ENCODE peak calls at places on chromosome 9, in five cellular contexts. T is fibroblast of lung, H is uterus, M is right lobe of liver, A is heart right ventricle. K is an unnamed sample. For H3K4me1 and H3K36me3, the result is how much of the 10 kb centered on the place peaks cover.

GRCh38 chr9:99231708-99232107 is 9.6 kb downstream of the SEC61B start:
- DNase-seq in T (peak), H (no peak), M (no peak), A (no peak), K (peak)

GRCh38 chr9:97788763-97789663 is 64.0 kb upstream of the FOXE1 start:
- DNase-seq in T (no peak), H (no peak), M (peak), A (no peak), K (no peak)

GRCh38 chr9:18385676-18386075 is 88.3 kb upstream of the ADAMTSL1 start:
- DNase-seq in T (no peak), H (no peak), M (no peak), A (no peak), K (no peak)

GRCh38 chr9:69253057-69253456 is 72.0 kb upstream of the ENTREP1 start:
- DNase-seq in T (peak), H (no peak), M (no peak), A (no peak), K (no peak)

GRCh38 chr9:79661926-79662552 is 90.3 kb downstream of the TLE4 start:
- DNase-seq in T (no peak), H (no peak), M (no peak), A (no peak), K (no peak)

GRCh38 chr9:9892217-9892616 is 720.6 kb downstream of the PTPRD start:
- DNase-seq in T (no peak), H (no peak), M (no peak), A (no peak), K (no peak)

GRCh38 chr9:79858509-79858908 is 286.7 kb downstream of the TLE4 start:
- DNase-seq in T (peak), H (no peak), M (no peak), A (no peak), K (no peak)

GRCh38 chr9:69452110-69452780 is 127.2 kb downstream of the ENTREP1 start:
- DNase-seq in T (no peak), H (no peak), M (no peak), A (no peak), K (no peak)

GRCh38 chr9:37293664-37294524 is 128.6 kb upstream of the GRHPR start:
- DNase-seq in T (peak), H (no peak), M (no peak), A (no peak), K (peak)

GRCh38 chr9:81759680-81760215 is 70.4 kb upstream of the TLE1 start:
- DNase-seq in T (peak), H (no peak), M (no peak), A (peak), K (no peak)

GRCh38 chr9:113960748-113961147 is 84.6 kb downstream of the ZNF618 start:
- DNase-seq in T (no peak), H (no peak), M (peak), A (no peak), K (no peak)

GRCh38 chr9:115636596-115636995 is 517.0 kb upstream of the PAPPA start:
- DNase-seq in T (no peak), H (no peak), M (no peak), A (no peak), K (no peak)

GRCh38 chr9:98360176-98360708 is 104.8 kb upstream of the TBC1D2 start:
- DNase-seq in T (no peak), H (no peak), M (no peak), A (no peak), K (no peak)

GRCh38 chr9:97412628-97413382 is 909 bp downstream of the TDRD7 start:
- DNase-seq in T (peak), H (no peak), M (no peak), A (no peak), K (no peak)

GRCh38 chr9:69857131-69857530 is 36.5 kb downstream of the CFAP95 start:
- DNase-seq in T (peak), H (no peak), M (no peak), A (no peak), K (no peak)

GRCh38 chr9:4461434-4461833 is 28.8 kb upstream of the SLC1A1 start:
- DNase-seq in T (no peak), H (no peak), M (no peak), A (no peak), K (no peak)

GRCh38 chr9:6271508-6272228 is 56.1 kb downstream of the IL33 start:
- DNase-seq in T (peak), H (no peak), M (no peak), A (no peak), K (no peak)

GRCh38 chr9:27765266-27765665 is 192.0 kb upstream of the C9orf72 start:
- DNase-seq in T (no peak), H (no peak), M (no peak), A (no peak), K (no peak)

GRCh38 chr9:98993570-98993945 is 49.9 kb downstream of the COL15A1 start:
- DNase-seq in T (no peak), H (no peak), M (no peak), A (peak), K (no peak)

GRCh38 chr9:111720170-111720569 is 58.8 kb downstream of the GNG10 start:
- DNase-seq in T (no peak), H (no peak), M (no peak), A (no peak), K (no peak)

GRCh38 chr9:89116064-89116817 is 62.4 kb downstream of the SHC3 start:
- DNase-seq in T (peak), H (no peak), M (no peak), A (no peak), K (no peak)

GRCh38 chr9:33942471-33943083 is 106.1 kb downstream of the UBAP2 start:
- DNase-seq in T (peak), H (no peak), M (no peak), A (no peak), K (no peak)

GRCh38 chr9:73172811-73173210 is 21.1 kb downstream of the ANXA1 start:
- DNase-seq in T (no peak), H (no peak), M (no peak), A (no peak), K (no peak)

GRCh38 chr9:86096382-86096781 is 3.0 kb downstream of the GOLM1 start:
- DNase-seq in T (peak), H (no peak), M (no peak), A (no peak), K (no peak)

GRCh38 chr9:97997330-97998276 is 14.5 kb downstream of the ANP32B start:
- DNase-seq in T (no peak), H (no peak), M (no peak), A (no peak), K (no peak)

GRCh38 chr9:8863064-8863463 is 1063.5 kb upstream of the DMAC1 start:
- DNase-seq in T (no peak), H (no peak), M (no peak), A (no peak), K (no peak)

GRCh38 chr9:33972698-33973097 is 76.0 kb downstream of the UBAP2 start:
- DNase-seq in T (no peak), H (no peak), M (no peak), A (no peak), K (no peak)

GRCh38 chr9:6506571-6506970 is 93.6 kb downstream of the UHRF2 start:
- DNase-seq in T (no peak), H (no peak), M (no peak), A (no peak), K (peak)

GRCh38 chr9:16337322-16338029 is 533.0 kb downstream of the BNC2 start:
- DNase-seq in T (peak), H (no peak), M (no peak), A (no peak), K (no peak)

GRCh38 chr9:116837038-116837998 is 150.2 kb downstream of the TRIM32 start:
- DNase-seq in T (no peak), H (no peak), M (no peak), A (no peak), K (no peak)

GRCh38 chr9:109166171-109166770 is 778 bp downstream of the FRRS1L start:
- DNase-seq in T (no peak), H (no peak), M (no peak), A (no peak), K (no peak)

GRCh38 chr9:805151-805550 is 36.3 kb upstream of the DMRT1 start:
- DNase-seq in T (no peak), H (no peak), M (no peak), A (no peak), K (no peak)

GRCh38 chr9:71010258-71010657 is 111.2 kb downstream of the TRPM3 start:
- DNase-seq in T (no peak), H (no peak), M (no peak), A (no peak), K (no peak)

GRCh38 chr9:35516481-35516880 is 26.6 kb downstream of the RUSC2 start:
- DNase-seq in T (peak), H (no peak), M (no peak), A (no peak), K (no peak)

GRCh38 chr9:135530146-135530545 is 8.9 kb downstream of the LCN1 start:
- DNase-seq in T (no peak), H (no peak), M (no peak), A (no peak), K (no peak)

DNA sequence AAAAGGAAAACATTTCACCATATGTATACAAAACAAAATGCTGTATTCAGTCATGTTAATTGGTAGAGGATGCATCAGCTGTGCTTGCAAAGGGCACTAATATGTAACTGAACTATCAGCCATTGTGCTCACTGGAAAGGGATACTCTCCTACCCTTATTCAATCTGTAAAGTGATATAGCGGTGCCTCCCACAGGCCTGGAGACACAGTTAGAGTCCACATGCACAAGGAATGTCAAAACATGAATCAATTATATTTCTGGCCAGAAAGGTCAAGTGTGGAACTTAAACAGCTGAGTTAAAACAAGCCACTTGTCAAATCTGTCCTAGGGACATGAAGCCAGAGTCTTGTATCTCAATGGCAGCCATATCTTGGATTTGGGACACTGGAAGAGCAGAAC is 71.2 kb upstream of the IZUMO3 start:
- DNase-seq in T (no peak), H (no peak), M (no peak), A (no peak), K (no peak)
- H3K4me3 ChIP-seq in T (no peak), H (no peak), M (no peak), A (no peak), K (no peak)

GRCh38 chr9:91255327-91255726 is 106.4 kb downstream of the AUH start:
- DNase-seq in T (peak), H (no peak), M (no peak), A (no peak), K (no peak)
- H3K4me1 ChIP-seq in T (under half), H (under half), M (under half), A (under half), K (under half)

GRCh38 chr9:123645762-123646161 is 284.2 kb downstream of the DENND1A start:
- DNase-seq in T (no peak), H (no peak), M (no peak), A (no peak), K (no peak)
- H3K36me3 ChIP-seq in T (under half), H (under half), M (under half), A (under half), K (under half)

DNA sequence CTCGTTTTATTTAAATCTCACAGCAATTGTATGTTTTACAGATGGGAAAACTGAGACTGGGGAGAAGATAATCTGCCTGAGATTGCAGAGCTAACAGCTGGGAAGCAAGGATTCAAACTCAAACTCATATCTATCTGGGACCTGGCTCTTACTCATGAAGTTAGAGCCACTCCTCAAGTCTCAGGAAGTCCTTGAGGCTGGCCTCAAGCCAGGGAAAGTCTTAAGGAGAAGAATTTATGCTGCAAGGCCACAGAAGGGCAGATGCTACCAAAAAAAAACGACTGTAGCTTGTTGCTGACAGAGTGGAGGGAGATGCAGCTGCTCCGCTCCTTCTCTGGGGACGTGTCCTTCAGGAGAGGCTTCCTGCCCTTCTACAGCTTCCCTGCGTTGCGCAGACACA is 39.7 kb downstream of the BARHL1 start:
- DNase-seq in T (peak), H (no peak), M (no peak), A (peak), K (no peak)
- H3K4me3 ChIP-seq in T (no peak), H (no peak), M (no peak), A (no peak), K (no peak)

GRCh38 chr9:137030006-137030405 is 1.9 kb downstream of the FUT7 start:
- DNase-seq in T (no peak), H (no peak), M (no peak), A (no peak), K (no peak)
- H3K4me1 ChIP-seq in T (under half), H (under half), M (under half), A (under half), K (under half)

DNA sequence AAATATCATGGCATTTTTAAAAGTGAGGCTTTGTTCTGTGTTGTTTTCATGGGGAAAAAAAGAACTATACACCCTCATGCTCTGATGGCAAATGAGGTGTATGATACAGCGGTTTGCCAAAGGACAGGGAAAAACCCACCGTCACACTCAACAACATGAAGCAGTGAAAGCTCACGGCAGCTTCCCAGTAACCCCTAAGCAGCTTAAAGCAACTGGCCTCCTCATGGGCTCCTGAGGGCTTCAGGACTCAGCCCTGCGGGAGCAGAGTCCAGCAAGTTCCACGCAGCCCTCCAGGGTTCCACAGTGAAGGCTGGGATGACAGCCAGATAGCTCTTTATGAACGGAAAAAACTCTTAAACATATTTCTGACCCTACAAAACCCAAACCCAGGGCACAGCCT is 12.9 kb downstream of the BARHL1 start:
- DNase-seq in T (no peak), H (no peak), M (no peak), A (no peak), K (no peak)
- H3K36me3 ChIP-seq in T (under half), H (under half), M (under half), A (under half), K (under half)

GRCh38 chr9:127921592-127922120 is 4.8 kb upstream of the ST6GALNAC4 start:
- DNase-seq in T (peak), H (peak), M (peak), A (peak), K (peak)
- H3K4me3 ChIP-seq in T (peak), H (no peak), M (peak), A (peak), K (peak)

GRCh38 chr9:78026947-78027346 is 4.7 kb downstream of the GNAQ start:
- DNase-seq in T (peak), H (no peak), M (no peak), A (no peak), K (no peak)

GRCh38 chr9:78023003-78023741 is 8.4 kb downstream of the GNAQ start:
- DNase-seq in T (peak), H (no peak), M (no peak), A (no peak), K (no peak)

GRCh38 chr9:78021692-78022091 is 9.9 kb downstream of the GNAQ start:
- DNase-seq in T (no peak), H (no peak), M (no peak), A (no peak), K (no peak)

GRCh38 chr9:78026416-78026815 is 5.2 kb downstream of the GNAQ start:
- DNase-seq in T (peak), H (no peak), M (no peak), A (no peak), K (no peak)

DNA sequence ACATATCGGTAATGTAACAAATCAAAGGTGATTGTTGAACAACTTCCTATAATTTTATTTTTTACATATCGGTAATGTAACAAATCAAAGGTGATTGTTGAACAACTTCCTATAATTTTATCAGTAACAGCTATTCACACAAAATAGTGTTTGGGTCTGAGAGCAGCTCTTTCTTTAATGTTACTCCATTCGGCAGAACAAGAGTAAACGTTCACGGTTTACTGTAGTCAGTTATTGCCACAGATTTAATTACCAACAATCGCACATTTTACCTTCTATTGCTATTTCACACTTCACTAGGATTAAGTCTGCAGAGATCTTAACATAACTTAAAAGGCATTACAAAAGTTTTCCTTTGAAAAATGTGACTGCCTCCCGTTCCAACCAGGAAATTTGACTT is 6.4 kb downstream of the GNAQ start:
- DNase-seq in T (no peak), H (no peak), M (no peak), A (no peak), K (no peak)
- H3K4me1 ChIP-seq in T (under half), H (under half), M (half or more), A (half or more), K (under half)

DNA sequence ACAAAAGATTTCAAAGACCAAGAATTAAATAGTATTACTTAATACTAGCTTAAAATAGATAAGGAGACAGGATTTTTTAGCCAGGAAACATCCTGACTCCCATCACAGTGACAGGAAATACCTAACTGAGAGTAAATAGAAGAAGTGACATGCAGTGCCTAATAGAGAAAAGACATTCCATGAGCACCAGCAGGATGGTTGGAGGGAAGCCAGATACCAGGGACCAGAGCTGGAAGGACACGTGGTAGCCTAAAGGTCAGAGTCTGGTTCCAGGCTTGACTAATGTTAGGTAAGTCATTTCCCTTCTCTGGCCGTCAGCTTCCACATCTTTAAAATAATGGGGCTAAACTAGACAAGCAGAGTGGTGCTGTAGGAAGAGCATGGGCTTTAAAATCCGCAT is 41.6 kb downstream of the CDK5RAP2 start:
- DNase-seq in T (no peak), H (no peak), M (peak), A (peak), K (no peak)
- H3K36me3 ChIP-seq in T (under half), H (under half), M (under half), A (under half), K (under half)